ENCODE peak calls at places on chromosomes 12 and 14, in eight cellular contexts. F is left colon, I is activated gamma-delta T cell, U is EH, Q is IMR-90, T is HT-29, Y is prostate gland, X is lower leg skin. O is an unnamed sample.
A peak's percentile ranks its signal among the peaks of the same experiment; 100 is the strongest.

GRCh38 chr14:99769799-99770198 is 23.4 kb upstream of the EML1 start:
- DNase-seq in F (no peak), I (no peak), U (no peak), Q (no peak), T (no peak), Y (no peak), X (no peak), O (no peak)

GRCh38 chr14:43790681-43791080 is 716.4 kb downstream of the FSCB start:
- DNase-seq in F (no peak), I (no peak), U (no peak), Q (no peak), T (no peak), Y (no peak), X (no peak), O (no peak)

GRCh38 chr12:88958961-88959360 is 378.7 kb upstream of the KITLG start:
- DNase-seq in F (no peak), I (no peak), U (no peak), Q (no peak), T (no peak), Y (no peak), X (no peak), O (no peak)

GRCh38 chr14:47675239-47675488 is 241 bp downstream of the MDGA2 start:
- DNase-seq in F (no peak), I (no peak), U (no peak), Q (no peak), T (no peak), Y (no peak), X (no peak), O (no peak)

GRCh38 chr14:94918896-94919295 is 149.0 kb upstream of the GSC start:
- DNase-seq in F (no peak), I (no peak), U (no peak), Q (no peak), T (no peak), Y (no peak), X (no peak), O (no peak)

GRCh38 chr14:21234112-21234511 is 35.1 kb downstream of the HNRNPC start:
- DNase-seq in F (no peak), I (no peak), U (no peak), Q (no peak), T (no peak), Y (no peak), X (no peak), O (no peak)

GRCh38 chr12:43692064-43692463 is 66.5 kb downstream of the PUS7L start:
- DNase-seq in F (no peak), I (no peak), U (peak; percentile 15), Q (peak; percentile 67), T (no peak), Y (no peak), X (no peak), O (no peak)

GRCh38 chr12:63276537-63277365 is 125.8 kb upstream of the AVPR1A start:
- DNase-seq in F (peak; percentile 12), I (no peak), U (peak; percentile 40), Q (peak; percentile 4), T (peak; percentile 93), Y (no peak), X (no peak), O (peak; percentile 22)

GRCh38 chr12:57834086-57834876 is 12.2 kb downstream of the CTDSP2 start:
- DNase-seq in F (no peak), I (no peak), U (no peak), Q (no peak), T (no peak), Y (no peak), X (no peak), O (no peak)

O was measured in LNCaP clone FGC.